ENCODE peak calls at places on chromosomes 4 and X, in eight cellular contexts. M is Panc1; X is fibroblast of lung; L is hepatocyte; G is lower lobe of right lung; S is thoracic aorta; Y is psoas muscle; V is CD4-positive, alpha-beta T cell. Q is an unnamed sample.

GRCh38 chr4:9691221-9692065 is 90.0 kb upstream of the DRD5 start:
- DNase-seq in M (peak), X (peak), L (peak), G (peak), S (peak), Y (peak), V (peak), Q (peak)

GRCh38 chrX:152028611-152029010 is 54.1 kb upstream of the GABRE start:
- DNase-seq in M (no peak), X (no peak), L (no peak), G (no peak), S (no peak), Y (no peak), V (no peak), Q (no peak)

GRCh38 chr4:177573487-177573886 is 131.2 kb upstream of the AGA start:
- DNase-seq in M (no peak), X (peak), L (no peak), G (no peak), S (no peak), Y (no peak), V (no peak), Q (peak)

GRCh38 chrX:68461541-68461940 is 28.2 kb upstream of the OPHN1 start:
- DNase-seq in M (no peak), X (peak), L (no peak), G (no peak), S (no peak), Y (no peak), V (no peak), Q (no peak)

GRCh38 chrX:68938244-68939004 is 109.6 kb downstream of the EFNB1 start:
- DNase-seq in M (no peak), X (peak), L (no peak), G (no peak), S (no peak), Y (no peak), V (no peak), Q (no peak)

GRCh38 chrX:35682481-35682880 is 115.7 kb upstream of the MAGEB16 start:
- DNase-seq in M (no peak), X (no peak), L (no peak), G (no peak), S (no peak), Y (no peak), V (no peak), Q (no peak)

GRCh38 chrX:75784689-75785491 is at the start of gene MAGEE2:
- DNase-seq in M (no peak), X (no peak), L (no peak), G (peak), S (no peak), Y (no peak), V (no peak), Q (no peak)

GRCh38 chr4:184899261-184900134 is 73.7 kb upstream of the ACSL1 start:
- DNase-seq in M (no peak), X (peak), L (no peak), G (peak), S (no peak), Y (peak), V (no peak), Q (peak)

GRCh38 chr4:11912886-11913285 is 484.2 kb upstream of the HS3ST1 start:
- DNase-seq in M (no peak), X (peak), L (no peak), G (no peak), S (no peak), Y (no peak), V (no peak), Q (peak)

GRCh38 chrX:73262991-73263390 is 48.3 kb upstream of the NAP1L2 start:
- DNase-seq in M (no peak), X (peak), L (no peak), G (no peak), S (no peak), Y (no peak), V (no peak), Q (no peak)

DNA sequence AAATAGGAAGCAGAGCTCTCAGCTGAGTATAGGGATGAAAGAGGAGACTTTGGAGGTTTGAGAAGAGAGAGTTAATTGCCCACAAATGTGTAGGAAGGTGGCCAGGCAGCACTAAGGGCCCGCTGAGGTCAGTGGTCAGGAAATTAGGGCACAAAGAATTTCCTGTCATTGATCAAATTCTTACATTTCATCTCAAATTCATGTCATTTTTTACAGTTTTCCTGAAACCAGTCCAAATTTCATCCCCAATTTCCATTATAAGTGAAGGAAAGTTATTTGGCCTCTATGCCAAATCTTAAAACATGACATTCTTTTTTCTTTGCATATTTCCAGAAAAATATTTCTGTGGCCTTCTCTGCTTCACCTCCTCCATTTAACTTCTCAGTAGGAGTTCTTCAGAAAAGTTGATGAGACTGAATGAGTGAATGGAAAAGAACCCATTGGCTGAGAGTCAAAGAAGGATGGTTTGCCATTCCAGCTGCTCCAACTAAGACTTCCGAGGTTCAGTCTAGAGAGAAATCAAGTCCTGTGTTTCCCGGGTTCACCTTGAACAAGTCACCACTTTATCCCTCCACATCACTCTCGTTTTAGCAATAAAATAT is 68.6 kb upstream of the SPRY1 start:
- DNase-seq in M (no peak), X (peak), L (no peak), G (no peak), S (no peak), Y (no peak), V (no peak), Q (no peak)
- H3K27ac ChIP-seq in M (no peak), X (no peak), L (no peak), G (no peak), S (no peak), Y (no peak), V (no peak), Q (no peak)

DNA sequence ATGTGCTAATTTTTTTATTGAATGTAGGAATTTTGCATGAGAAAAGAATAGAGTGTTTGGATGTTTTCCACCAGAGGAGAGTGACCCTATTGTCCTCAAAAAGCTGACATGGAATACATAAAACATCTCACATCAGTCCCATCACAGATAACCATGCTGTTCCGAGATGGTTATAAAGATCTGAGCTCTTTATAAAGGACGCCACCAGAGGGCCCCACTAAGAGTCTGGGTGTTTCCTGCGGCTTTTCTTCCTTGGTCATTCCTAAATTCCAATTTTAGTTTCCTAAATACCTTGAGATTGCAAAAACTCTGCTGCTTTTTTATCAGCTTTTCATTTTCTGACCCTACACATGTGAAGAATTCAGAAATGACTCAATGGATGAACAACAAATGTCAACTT is 504.5 kb upstream of the FRG1 start:
- DNase-seq in M (no peak), X (no peak), L (no peak), G (no peak), S (no peak), Y (no peak), V (no peak), Q (no peak)
- TF ChIP-seq CTCF in M (peak), X (no peak), L (peak), G (no peak), S (no peak), Y (no peak), V (no peak), Q (peak)

GRCh38 chr4:1209821-1210220 is 37.4 kb upstream of the SPON2 start:
- DNase-seq in M (no peak), X (peak), L (peak), G (peak), S (no peak), Y (peak), V (no peak), Q (no peak)
- H3K27ac ChIP-seq in M (no peak), X (peak), L (peak), G (peak), S (peak), Y (peak), V (no peak), Q (peak)

GRCh38 chrX:47644557-47645091 is 5.7 kb downstream of the ELK1 start:
- DNase-seq in M (no peak), X (peak), L (peak), G (no peak), S (no peak), Y (no peak), V (no peak), Q (no peak)
- TF ChIP-seq CTCF in M (peak), X (peak), L (peak), G (peak), S (peak), Y (no peak), V (no peak), Q (peak)

DNA sequence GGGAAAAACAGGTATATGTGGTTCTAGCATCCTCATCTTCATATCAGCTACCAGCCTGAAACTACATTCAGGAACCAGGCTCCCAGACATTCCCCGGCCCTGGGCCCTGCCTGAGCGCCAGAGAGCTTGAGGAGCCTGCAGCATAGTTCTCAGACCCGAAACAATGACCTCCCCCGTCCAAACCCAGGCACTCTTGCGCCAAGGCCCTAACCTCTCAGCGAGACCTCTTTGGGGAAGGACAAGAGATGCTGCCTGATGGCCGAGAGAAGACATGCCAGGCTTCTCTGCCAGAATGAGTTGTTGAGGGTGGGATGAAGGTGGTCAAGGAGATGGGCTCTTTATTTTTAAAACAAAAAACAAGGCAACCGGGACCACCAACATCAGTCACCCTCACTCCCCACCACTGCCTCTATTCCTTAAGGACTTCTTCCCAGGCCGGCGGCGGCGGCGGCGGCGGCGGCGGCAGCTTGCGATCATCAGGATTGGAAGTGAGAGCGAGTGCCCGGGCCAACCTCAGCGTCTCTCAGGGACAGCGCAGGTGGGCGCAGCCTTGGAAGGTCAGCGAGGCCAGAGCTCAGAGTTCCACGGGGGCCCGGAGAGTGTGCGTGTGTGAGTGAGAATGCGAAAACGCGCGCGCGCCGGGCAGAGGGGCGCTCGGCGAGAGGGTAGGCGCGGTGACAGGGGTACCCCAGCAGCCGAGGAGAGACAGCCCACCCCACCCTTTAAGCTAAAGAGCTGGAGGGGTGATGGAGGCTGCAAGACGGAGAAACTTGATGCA is 619 bp downstream of the INPP4B start:
- DNase-seq in M (no peak), X (peak), L (peak), G (peak), S (no peak), Y (peak), V (no peak), Q (no peak)
- H3K27ac ChIP-seq in M (no peak), X (no peak), L (no peak), G (peak), S (peak), Y (peak), V (no peak), Q (no peak)

Q was measured in RWPE1.